ENCODE peak calls at places on chromosomes 16 and 17, in seven cellular contexts. I is activated T-helper 1 cell treated with Interleukin-2 at 50 U/mL for 16 hours; Q is WERI-Rb-1; R is cardiac muscle cell; Z is stimulated activated CD8-positive, alpha-beta memory T cell treated with anti-CD3 and anti-CD28 coated beads, Interleukin-12 subunit alpha, Interleukin-12 subunit beta, amount 100 ng/mL, for 1 hour; D is fibroblast of the aortic adventitia; N is DMS 273 treated with DMSO at 0.1 percent for 48 hours. C is an unnamed sample.

GRCh38 chr16:89581861-89582563 is 6.5 kb downstream of the CPNE7 start:
- DNase-seq in I (no peak), Q (no peak), R (peak; percentile 78), Z (no peak), D (peak; percentile 75), N (no peak), C (no peak)

GRCh38 chr16:11135167-11135973 is 120.6 kb downstream of the SOCS1 start:
- DNase-seq in I (no peak), Q (no peak), R (peak; percentile 61), Z (no peak), D (peak; percentile 46), N (no peak), C (no peak)

GRCh38 chr17:45753645-45754225 is 30.4 kb upstream of the CRHR1 start:
- DNase-seq in I (no peak), Q (no peak), R (no peak), Z (no peak), D (no peak), N (no peak), C (no peak)

GRCh38 chr17:17860761-17861107 is 23.9 kb upstream of the SREBF1 start:
- DNase-seq in I (no peak), Q (no peak), R (no peak), Z (no peak), D (no peak), N (no peak), C (no peak)

GRCh38 chr17:60606036-60606435 is 6.0 kb downstream of the PPM1D start:
- DNase-seq in I (no peak), Q (no peak), R (no peak), Z (no peak), D (no peak), N (no peak), C (no peak)

GRCh38 chr17:43613911-43614310 is 47.8 kb downstream of the MEOX1 start:
- DNase-seq in I (no peak), Q (no peak), R (no peak), Z (no peak), D (peak; percentile 47), N (no peak), C (no peak)

GRCh38 chr16:79980650-79981521 is 380.3 kb upstream of the MAF start:
- DNase-seq in I (no peak), Q (no peak), R (no peak), Z (no peak), D (no peak), N (no peak), C (no peak)

GRCh38 chr17:2102931-2103398 is 48.1 kb downstream of the HIC1 start:
- DNase-seq in I (no peak), Q (no peak), R (peak; percentile 65), Z (no peak), D (peak; percentile 92), N (no peak), C (peak; percentile 44)

GRCh38 chr16:23132921-23133532 is 16.2 kb downstream of the USP31 start:
- DNase-seq in I (no peak), Q (no peak), R (peak; percentile 50), Z (no peak), D (peak; percentile 59), N (no peak), C (no peak)

GRCh38 chr17:20087538-20088250 is 78.5 kb downstream of the SPECC1 start:
- DNase-seq in I (no peak), Q (no peak), R (no peak), Z (no peak), D (no peak), N (no peak), C (no peak)

GRCh38 chr17:46109603-46110189 is 83.5 kb downstream of the KANSL1 start:
- DNase-seq in I (no peak), Q (no peak), R (no peak), Z (no peak), D (no peak), N (no peak), C (no peak)

GRCh38 chr17:67238976-67239375 is 6.0 kb downstream of the HELZ start:
- DNase-seq in I (no peak), Q (no peak), R (no peak), Z (no peak), D (no peak), N (no peak), C (no peak)

GRCh38 chr17:31008374-31009035 is 37.7 kb downstream of the RNF135 start:
- DNase-seq in I (peak; percentile 36), Q (peak; percentile 52), R (peak; percentile 79), Z (peak; percentile 13), D (peak; percentile 66), N (no peak), C (no peak)

GRCh38 chr16:84292032-84292431 is 2.6 kb upstream of the WFDC1 start:
- DNase-seq in I (no peak), Q (no peak), R (no peak), Z (no peak), D (no peak), N (no peak), C (no peak)

GRCh38 chr16:23711785-23712184 is 1.2 kb downstream of the ERN2 start:
- DNase-seq in I (no peak), Q (no peak), R (no peak), Z (no peak), D (no peak), N (no peak), C (no peak)

GRCh38 chr17:79778504-79779087 is 648 bp downstream of the CBX2 start:
- DNase-seq in I (no peak), Q (peak; percentile 62), R (no peak), Z (no peak), D (no peak), N (no peak), C (no peak)

GRCh38 chr16:31421587-31421986 is 6.6 kb downstream of the COX6A2 start:
- DNase-seq in I (no peak), Q (no peak), R (no peak), Z (peak; percentile 28), D (no peak), N (no peak), C (no peak)

GRCh38 chr16:85238233-85238647 is 126.0 kb upstream of the CIBAR2 start:
- DNase-seq in I (no peak), Q (no peak), R (peak; percentile 97), Z (no peak), D (peak; percentile 93), N (peak; percentile 84), C (peak; percentile 92)

GRCh38 chr17:61284174-61284573 is 115.5 kb upstream of the TBX2 start:
- DNase-seq in I (no peak), Q (no peak), R (peak; percentile 65), Z (no peak), D (peak; percentile 33), N (no peak), C (no peak)

GRCh38 chr17:74042744-74043486 is 160.6 kb upstream of the RPL38 start:
- DNase-seq in I (no peak), Q (peak; percentile 38), R (peak; percentile 60), Z (no peak), D (peak; percentile 50), N (no peak), C (peak; percentile 83)

GRCh38 chr17:9658593-9659211 is 13.4 kb downstream of the USP43 start:
- DNase-seq in I (no peak), Q (no peak), R (peak; percentile 45), Z (no peak), D (no peak), N (no peak), C (no peak)

GRCh38 chr17:67121317-67121887 is 77.0 kb downstream of the CACNG1 start:
- DNase-seq in I (no peak), Q (no peak), R (peak; percentile 29), Z (no peak), D (peak; percentile 67), N (no peak), C (peak; percentile 73)

GRCh38 chr16:27226976-27227705 is 23.8 kb downstream of the KDM8 start:
- DNase-seq in I (no peak), Q (no peak), R (no peak), Z (no peak), D (no peak), N (no peak), C (no peak)

GRCh38 chr16:50530277-50531236 is 17.6 kb upstream of the NKD1 start:
- DNase-seq in I (no peak), Q (no peak), R (no peak), Z (no peak), D (no peak), N (no peak), C (no peak)

GRCh38 chr17:57455063-57455914 is 199.0 kb downstream of the MSI2 start:
- DNase-seq in I (no peak), Q (no peak), R (peak; percentile 65), Z (no peak), D (no peak), N (no peak), C (no peak)

C was measured in NCI-H446 treated with DMSO at 0.1 percent for 48 hours.